ENCODE peak calls at places on chromosomes 1 and 21, in eight cellular contexts. One of them, this sample, is unnamed.

GRCh38 chr1:182397653-182398388 is 2.6 kb downstream of the TEDDM1 start:
- DNase-seq in foreskin melanocyte: no peak
- DNase-seq in omental fat pad: no peak
- DNase-seq in stimulated activated CD4-positive, alpha-beta T cell treated with anti-CD3 and anti-CD28 coated beads, Interleukin-2, amount 100 ng/mL, for 48 hours: no peak
- DNase-seq in GOT3: no peak
- DNase-seq in activated T-helper 9 cell treated with anti-CD3 and anti-CD28 coated beads, Interleukin-2, amount 50 U/mL, for 16 hours: no peak
- DNase-seq in WTC11: no peak
- DNase-seq in RWPE1: peak; percentile 16
- DNase-seq in this sample: peak; percentile 34

GRCh38 chr1:171645553-171646336 is 6.7 kb downstream of the MYOC start:
- DNase-seq in foreskin melanocyte: no peak
- DNase-seq in omental fat pad: no peak
- DNase-seq in stimulated activated CD4-positive, alpha-beta T cell treated with anti-CD3 and anti-CD28 coated beads, Interleukin-2, amount 100 ng/mL, for 48 hours: no peak
- DNase-seq in GOT3: no peak
- DNase-seq in activated T-helper 9 cell treated with anti-CD3 and anti-CD28 coated beads, Interleukin-2, amount 50 U/mL, for 16 hours: no peak
- DNase-seq in WTC11: no peak
- DNase-seq in RWPE1: no peak
- DNase-seq in this sample: no peak

GRCh38 chr1:226784081-226785049 is 45.3 kb upstream of the ITPKB start:
- DNase-seq in foreskin melanocyte: peak; percentile 86
- DNase-seq in omental fat pad: no peak
- DNase-seq in stimulated activated CD4-positive, alpha-beta T cell treated with anti-CD3 and anti-CD28 coated beads, Interleukin-2, amount 100 ng/mL, for 48 hours: no peak
- DNase-seq in GOT3: no peak
- DNase-seq in activated T-helper 9 cell treated with anti-CD3 and anti-CD28 coated beads, Interleukin-2, amount 50 U/mL, for 16 hours: no peak
- DNase-seq in WTC11: no peak
- DNase-seq in RWPE1: no peak
- DNase-seq in this sample: no peak

GRCh38 chr1:3822421-3822820 is 26.1 kb upstream of the LRRC47 start:
- DNase-seq in foreskin melanocyte: no peak
- DNase-seq in omental fat pad: no peak
- DNase-seq in stimulated activated CD4-positive, alpha-beta T cell treated with anti-CD3 and anti-CD28 coated beads, Interleukin-2, amount 100 ng/mL, for 48 hours: no peak
- DNase-seq in GOT3: no peak
- DNase-seq in activated T-helper 9 cell treated with anti-CD3 and anti-CD28 coated beads, Interleukin-2, amount 50 U/mL, for 16 hours: no peak
- DNase-seq in WTC11: no peak
- DNase-seq in RWPE1: no peak
- DNase-seq in this sample: no peak

GRCh38 chr1:36248250-36248894 is 24.1 kb downstream of the THRAP3 start:
- DNase-seq in foreskin melanocyte: peak; percentile 9
- DNase-seq in omental fat pad: peak; percentile 36
- DNase-seq in stimulated activated CD4-positive, alpha-beta T cell treated with anti-CD3 and anti-CD28 coated beads, Interleukin-2, amount 100 ng/mL, for 48 hours: no peak
- DNase-seq in GOT3: peak; percentile 27
- DNase-seq in activated T-helper 9 cell treated with anti-CD3 and anti-CD28 coated beads, Interleukin-2, amount 50 U/mL, for 16 hours: no peak
- DNase-seq in WTC11: no peak
- DNase-seq in RWPE1: peak; percentile 13
- DNase-seq in this sample: peak; percentile 51

GRCh38 chr1:232728507-232729263 is 76.5 kb upstream of the MAP10 start:
- DNase-seq in foreskin melanocyte: no peak
- DNase-seq in omental fat pad: no peak
- DNase-seq in stimulated activated CD4-positive, alpha-beta T cell treated with anti-CD3 and anti-CD28 coated beads, Interleukin-2, amount 100 ng/mL, for 48 hours: no peak
- DNase-seq in GOT3: no peak
- DNase-seq in activated T-helper 9 cell treated with anti-CD3 and anti-CD28 coated beads, Interleukin-2, amount 50 U/mL, for 16 hours: no peak
- DNase-seq in WTC11: no peak
- DNase-seq in RWPE1: no peak
- DNase-seq in this sample: no peak

GRCh38 chr1:235015291-235015990 is 113.2 kb downstream of the TOMM20 start:
- DNase-seq in foreskin melanocyte: no peak
- DNase-seq in omental fat pad: no peak
- DNase-seq in stimulated activated CD4-positive, alpha-beta T cell treated with anti-CD3 and anti-CD28 coated beads, Interleukin-2, amount 100 ng/mL, for 48 hours: peak; percentile 35
- DNase-seq in GOT3: no peak
- DNase-seq in activated T-helper 9 cell treated with anti-CD3 and anti-CD28 coated beads, Interleukin-2, amount 50 U/mL, for 16 hours: peak; percentile 17
- DNase-seq in WTC11: no peak
- DNase-seq in RWPE1: no peak
- DNase-seq in this sample: no peak

GRCh38 chr1:234533034-234533571 is 54.1 kb upstream of the TARBP1 start:
- DNase-seq in foreskin melanocyte: no peak
- DNase-seq in omental fat pad: no peak
- DNase-seq in stimulated activated CD4-positive, alpha-beta T cell treated with anti-CD3 and anti-CD28 coated beads, Interleukin-2, amount 100 ng/mL, for 48 hours: no peak
- DNase-seq in GOT3: peak; percentile 45
- DNase-seq in activated T-helper 9 cell treated with anti-CD3 and anti-CD28 coated beads, Interleukin-2, amount 50 U/mL, for 16 hours: no peak
- DNase-seq in WTC11: no peak
- DNase-seq in RWPE1: peak; percentile 91
- DNase-seq in this sample: no peak

GRCh38 chr21:26199471-26199870 is 28.9 kb upstream of the APP start:
- DNase-seq in foreskin melanocyte: no peak
- DNase-seq in omental fat pad: no peak
- DNase-seq in stimulated activated CD4-positive, alpha-beta T cell treated with anti-CD3 and anti-CD28 coated beads, Interleukin-2, amount 100 ng/mL, for 48 hours: no peak
- DNase-seq in GOT3: no peak
- DNase-seq in activated T-helper 9 cell treated with anti-CD3 and anti-CD28 coated beads, Interleukin-2, amount 50 U/mL, for 16 hours: no peak
- DNase-seq in WTC11: no peak
- DNase-seq in RWPE1: peak; percentile 68
- DNase-seq in this sample: no peak